ENCODE peak calls at places on chromosomes 4 and X, in eight cellular contexts. One of them, this sample, is unnamed.

GRCh38 chrX:82813671-82814078 is 694.4 kb upstream of the POU3F4 start:
- DNase-seq in activated naive CD8-positive, alpha-beta T cell treated with anti-CD3 and anti-CD28 coated beads, Interleukin-2, amount 50 U/mL, for 24 hours: no peak
- DNase-seq in CD8-positive, alpha-beta memory T cell: no peak
- DNase-seq in heart left ventricle: no peak
- DNase-seq in T-helper 2 cell: no peak
- DNase-seq in cardiac muscle cell: no peak
- DNase-seq in AML-193: no peak
- DNase-seq in stimulated activated CD4-positive, alpha-beta T cell treated with anti-CD3 and anti-CD28 coated beads, TNF-alpha, amount 100 ng/mL, for 48 hours: no peak
- DNase-seq in this sample: no peak

GRCh38 chr4:187606581-187606980 is 389.0 kb upstream of the ZFP42 start:
- DNase-seq in activated naive CD8-positive, alpha-beta T cell treated with anti-CD3 and anti-CD28 coated beads, Interleukin-2, amount 50 U/mL, for 24 hours: peak
- DNase-seq in CD8-positive, alpha-beta memory T cell: no peak
- DNase-seq in heart left ventricle: no peak
- DNase-seq in T-helper 2 cell: peak
- DNase-seq in cardiac muscle cell: peak
- DNase-seq in AML-193: peak
- DNase-seq in stimulated activated CD4-positive, alpha-beta T cell treated with anti-CD3 and anti-CD28 coated beads, TNF-alpha, amount 100 ng/mL, for 48 hours: no peak
- DNase-seq in this sample: no peak

GRCh38 chr4:1987721-1988326 is 20.9 kb downstream of the NELFA start:
- DNase-seq in activated naive CD8-positive, alpha-beta T cell treated with anti-CD3 and anti-CD28 coated beads, Interleukin-2, amount 50 U/mL, for 24 hours: no peak
- DNase-seq in CD8-positive, alpha-beta memory T cell: no peak
- DNase-seq in heart left ventricle: no peak
- DNase-seq in T-helper 2 cell: no peak
- DNase-seq in cardiac muscle cell: no peak
- DNase-seq in AML-193: no peak
- DNase-seq in stimulated activated CD4-positive, alpha-beta T cell treated with anti-CD3 and anti-CD28 coated beads, TNF-alpha, amount 100 ng/mL, for 48 hours: no peak
- DNase-seq in this sample: no peak

GRCh38 chrX:136034622-136035021 is 49.4 kb downstream of the SLC9A6 start:
- DNase-seq in activated naive CD8-positive, alpha-beta T cell treated with anti-CD3 and anti-CD28 coated beads, Interleukin-2, amount 50 U/mL, for 24 hours: no peak
- DNase-seq in CD8-positive, alpha-beta memory T cell: no peak
- DNase-seq in heart left ventricle: no peak
- DNase-seq in T-helper 2 cell: no peak
- DNase-seq in cardiac muscle cell: no peak
- DNase-seq in AML-193: no peak
- DNase-seq in stimulated activated CD4-positive, alpha-beta T cell treated with anti-CD3 and anti-CD28 coated beads, TNF-alpha, amount 100 ng/mL, for 48 hours: no peak
- DNase-seq in this sample: no peak

GRCh38 chr4:152528060-152528459 is 7.8 kb downstream of the FBXW7 start:
- DNase-seq in activated naive CD8-positive, alpha-beta T cell treated with anti-CD3 and anti-CD28 coated beads, Interleukin-2, amount 50 U/mL, for 24 hours: no peak
- DNase-seq in CD8-positive, alpha-beta memory T cell: no peak
- DNase-seq in heart left ventricle: no peak
- DNase-seq in T-helper 2 cell: no peak
- DNase-seq in cardiac muscle cell: no peak
- DNase-seq in AML-193: no peak
- DNase-seq in stimulated activated CD4-positive, alpha-beta T cell treated with anti-CD3 and anti-CD28 coated beads, TNF-alpha, amount 100 ng/mL, for 48 hours: no peak
- DNase-seq in this sample: no peak

GRCh38 chr4:159141193-159141592 is 38.3 kb downstream of the RAPGEF2 start:
- DNase-seq in activated naive CD8-positive, alpha-beta T cell treated with anti-CD3 and anti-CD28 coated beads, Interleukin-2, amount 50 U/mL, for 24 hours: no peak
- DNase-seq in CD8-positive, alpha-beta memory T cell: no peak
- DNase-seq in heart left ventricle: no peak
- DNase-seq in T-helper 2 cell: no peak
- DNase-seq in cardiac muscle cell: no peak
- DNase-seq in AML-193: no peak
- DNase-seq in stimulated activated CD4-positive, alpha-beta T cell treated with anti-CD3 and anti-CD28 coated beads, TNF-alpha, amount 100 ng/mL, for 48 hours: no peak
- DNase-seq in this sample: no peak

GRCh38 chr4:125750827-125751466 is 436.2 kb downstream of the FAT4 start:
- DNase-seq in activated naive CD8-positive, alpha-beta T cell treated with anti-CD3 and anti-CD28 coated beads, Interleukin-2, amount 50 U/mL, for 24 hours: no peak
- DNase-seq in CD8-positive, alpha-beta memory T cell: no peak
- DNase-seq in heart left ventricle: no peak
- DNase-seq in T-helper 2 cell: no peak
- DNase-seq in cardiac muscle cell: peak
- DNase-seq in AML-193: no peak
- DNase-seq in stimulated activated CD4-positive, alpha-beta T cell treated with anti-CD3 and anti-CD28 coated beads, TNF-alpha, amount 100 ng/mL, for 48 hours: no peak
- DNase-seq in this sample: no peak

GRCh38 chr4:150033937-150034336 is 44.3 kb upstream of the DCLK2 start:
- DNase-seq in activated naive CD8-positive, alpha-beta T cell treated with anti-CD3 and anti-CD28 coated beads, Interleukin-2, amount 50 U/mL, for 24 hours: no peak
- DNase-seq in CD8-positive, alpha-beta memory T cell: no peak
- DNase-seq in heart left ventricle: no peak
- DNase-seq in T-helper 2 cell: no peak
- DNase-seq in cardiac muscle cell: no peak
- DNase-seq in AML-193: no peak
- DNase-seq in stimulated activated CD4-positive, alpha-beta T cell treated with anti-CD3 and anti-CD28 coated beads, TNF-alpha, amount 100 ng/mL, for 48 hours: no peak
- DNase-seq in this sample: no peak

GRCh38 chrX:22397566-22397965 is 124.9 kb downstream of the CBLL2 start:
- DNase-seq in activated naive CD8-positive, alpha-beta T cell treated with anti-CD3 and anti-CD28 coated beads, Interleukin-2, amount 50 U/mL, for 24 hours: no peak
- DNase-seq in CD8-positive, alpha-beta memory T cell: no peak
- DNase-seq in heart left ventricle: no peak
- DNase-seq in T-helper 2 cell: no peak
- DNase-seq in cardiac muscle cell: no peak
- DNase-seq in AML-193: no peak
- DNase-seq in stimulated activated CD4-positive, alpha-beta T cell treated with anti-CD3 and anti-CD28 coated beads, TNF-alpha, amount 100 ng/mL, for 48 hours: no peak
- DNase-seq in this sample: no peak

GRCh38 chrX:44514272-44514671 is 28.4 kb downstream of the FUNDC1 start:
- DNase-seq in activated naive CD8-positive, alpha-beta T cell treated with anti-CD3 and anti-CD28 coated beads, Interleukin-2, amount 50 U/mL, for 24 hours: no peak
- DNase-seq in CD8-positive, alpha-beta memory T cell: no peak
- DNase-seq in heart left ventricle: no peak
- DNase-seq in T-helper 2 cell: no peak
- DNase-seq in cardiac muscle cell: no peak
- DNase-seq in AML-193: no peak
- DNase-seq in stimulated activated CD4-positive, alpha-beta T cell treated with anti-CD3 and anti-CD28 coated beads, TNF-alpha, amount 100 ng/mL, for 48 hours: no peak
- DNase-seq in this sample: no peak

GRCh38 chr4:162503868-162504267 is 340.1 kb upstream of the FSTL5 start:
- DNase-seq in activated naive CD8-positive, alpha-beta T cell treated with anti-CD3 and anti-CD28 coated beads, Interleukin-2, amount 50 U/mL, for 24 hours: no peak
- DNase-seq in CD8-positive, alpha-beta memory T cell: no peak
- DNase-seq in heart left ventricle: no peak
- DNase-seq in T-helper 2 cell: no peak
- DNase-seq in cardiac muscle cell: no peak
- DNase-seq in AML-193: no peak
- DNase-seq in stimulated activated CD4-positive, alpha-beta T cell treated with anti-CD3 and anti-CD28 coated beads, TNF-alpha, amount 100 ng/mL, for 48 hours: no peak
- DNase-seq in this sample: no peak

GRCh38 chr4:175935016-175935661 is 123.1 kb upstream of the GPM6A start:
- DNase-seq in activated naive CD8-positive, alpha-beta T cell treated with anti-CD3 and anti-CD28 coated beads, Interleukin-2, amount 50 U/mL, for 24 hours: no peak
- DNase-seq in CD8-positive, alpha-beta memory T cell: no peak
- DNase-seq in heart left ventricle: no peak
- DNase-seq in T-helper 2 cell: no peak
- DNase-seq in cardiac muscle cell: no peak
- DNase-seq in AML-193: no peak
- DNase-seq in stimulated activated CD4-positive, alpha-beta T cell treated with anti-CD3 and anti-CD28 coated beads, TNF-alpha, amount 100 ng/mL, for 48 hours: no peak
- DNase-seq in this sample: no peak

GRCh38 chrX:20743054-20743453 is 476.3 kb upstream of the RPS6KA3 start:
- DNase-seq in activated naive CD8-positive, alpha-beta T cell treated with anti-CD3 and anti-CD28 coated beads, Interleukin-2, amount 50 U/mL, for 24 hours: no peak
- DNase-seq in CD8-positive, alpha-beta memory T cell: no peak
- DNase-seq in heart left ventricle: no peak
- DNase-seq in T-helper 2 cell: no peak
- DNase-seq in cardiac muscle cell: no peak
- DNase-seq in AML-193: no peak
- DNase-seq in stimulated activated CD4-positive, alpha-beta T cell treated with anti-CD3 and anti-CD28 coated beads, TNF-alpha, amount 100 ng/mL, for 48 hours: no peak
- DNase-seq in this sample: no peak

GRCh38 chr4:129583868-129584267 is 487.9 kb downstream of the C4orf33 start:
- DNase-seq in activated naive CD8-positive, alpha-beta T cell treated with anti-CD3 and anti-CD28 coated beads, Interleukin-2, amount 50 U/mL, for 24 hours: no peak
- DNase-seq in CD8-positive, alpha-beta memory T cell: no peak
- DNase-seq in heart left ventricle: no peak
- DNase-seq in T-helper 2 cell: no peak
- DNase-seq in cardiac muscle cell: no peak
- DNase-seq in AML-193: peak
- DNase-seq in stimulated activated CD4-positive, alpha-beta T cell treated with anti-CD3 and anti-CD28 coated beads, TNF-alpha, amount 100 ng/mL, for 48 hours: no peak
- DNase-seq in this sample: no peak

GRCh38 chr4:89111833-89112563 is 665 bp downstream of the TIGD2 start:
- DNase-seq in activated naive CD8-positive, alpha-beta T cell treated with anti-CD3 and anti-CD28 coated beads, Interleukin-2, amount 50 U/mL, for 24 hours: no peak
- DNase-seq in CD8-positive, alpha-beta memory T cell: no peak
- DNase-seq in heart left ventricle: no peak
- DNase-seq in T-helper 2 cell: no peak
- DNase-seq in cardiac muscle cell: peak
- DNase-seq in AML-193: peak
- DNase-seq in stimulated activated CD4-positive, alpha-beta T cell treated with anti-CD3 and anti-CD28 coated beads, TNF-alpha, amount 100 ng/mL, for 48 hours: no peak
- DNase-seq in this sample: no peak

GRCh38 chrX:108224727-108225455 is 133.3 kb downstream of the ATG4A start:
- DNase-seq in activated naive CD8-positive, alpha-beta T cell treated with anti-CD3 and anti-CD28 coated beads, Interleukin-2, amount 50 U/mL, for 24 hours: no peak
- DNase-seq in CD8-positive, alpha-beta memory T cell: no peak
- DNase-seq in heart left ventricle: no peak
- DNase-seq in T-helper 2 cell: peak
- DNase-seq in cardiac muscle cell: peak
- DNase-seq in AML-193: no peak
- DNase-seq in stimulated activated CD4-positive, alpha-beta T cell treated with anti-CD3 and anti-CD28 coated beads, TNF-alpha, amount 100 ng/mL, for 48 hours: no peak
- DNase-seq in this sample: no peak

GRCh38 chr4:34636623-34637022 is 1607.7 kb downstream of the ARAP2 start:
- DNase-seq in activated naive CD8-positive, alpha-beta T cell treated with anti-CD3 and anti-CD28 coated beads, Interleukin-2, amount 50 U/mL, for 24 hours: no peak
- DNase-seq in CD8-positive, alpha-beta memory T cell: no peak
- DNase-seq in heart left ventricle: no peak
- DNase-seq in T-helper 2 cell: no peak
- DNase-seq in cardiac muscle cell: no peak
- DNase-seq in AML-193: no peak
- DNase-seq in stimulated activated CD4-positive, alpha-beta T cell treated with anti-CD3 and anti-CD28 coated beads, TNF-alpha, amount 100 ng/mL, for 48 hours: no peak
- DNase-seq in this sample: no peak